ENCODE peak calls at places on chromosome 9, in seven cellular contexts. B, Q, L, F, O, E and X are unnamed samples.

GRCh38 chr9:121312169-121312568 is 44.2 kb downstream of the GSN start:
- DNase-seq in B (no peak), Q (no peak), L (no peak), F (no peak), O (no peak), E (no peak), X (no peak)

GRCh38 chr9:105979359-105979758 is 285.0 kb downstream of the TMEM38B start:
- DNase-seq in B (no peak), Q (no peak), L (no peak), F (no peak), O (peak; percentile 57), E (no peak), X (no peak)

GRCh38 chr9:123611228-123611627 is 255.2 kb downstream of the CRB2 start:
- DNase-seq in B (no peak), Q (no peak), L (no peak), F (no peak), O (no peak), E (no peak), X (no peak)

GRCh38 chr9:127904518-127904887 is 5.1 kb upstream of the ST6GALNAC6 start:
- DNase-seq in B (no peak), Q (no peak), L (peak; percentile 60), F (no peak), O (peak; percentile 39), E (no peak), X (no peak)

GRCh38 chr9:76394896-76395244 is 644 bp upstream of the RFK start:
- DNase-seq in B (peak; percentile 43), Q (no peak), L (peak; percentile 93), F (peak; percentile 23), O (peak; percentile 70), E (peak; percentile 74), X (peak; percentile 11)

GRCh38 chr9:127569819-127570401 is 42.2 kb upstream of the STXBP1 start:
- DNase-seq in B (no peak), Q (no peak), L (no peak), F (no peak), O (no peak), E (no peak), X (no peak)

GRCh38 chr9:77854258-77854915 is 177.2 kb downstream of the GNAQ start:
- DNase-seq in B (no peak), Q (no peak), L (no peak), F (no peak), O (no peak), E (no peak), X (no peak)

GRCh38 chr9:35105571-35106342 is 2.8 kb upstream of the STOML2 start:
- DNase-seq in B (no peak), Q (no peak), L (no peak), F (no peak), O (no peak), E (no peak), X (no peak)

GRCh38 chr9:92724528-92725265 is 39.9 kb downstream of the BICD2 start:
- DNase-seq in B (no peak), Q (no peak), L (no peak), F (no peak), O (no peak), E (no peak), X (no peak)

GRCh38 chr9:90642570-90643539 is at the start of gene DIRAS2:
- DNase-seq in B (peak; percentile 6), Q (peak; percentile 33), L (no peak), F (no peak), O (peak; percentile 85), E (no peak), X (peak; percentile 86)

GRCh38 chr9:121288874-121289553 is 21.1 kb downstream of the GSN start:
- DNase-seq in B (no peak), Q (no peak), L (peak; percentile 83), F (no peak), O (no peak), E (no peak), X (no peak)

GRCh38 chr9:117354997-117355396 is 59.9 kb downstream of the ASTN2 start:
- DNase-seq in B (no peak), Q (no peak), L (no peak), F (no peak), O (no peak), E (no peak), X (no peak)

GRCh38 chr9:111525056-111525977 is at the start of gene ZNF483:
- DNase-seq in B (peak; percentile 64), Q (peak; percentile 78), L (peak; percentile 78), F (no peak), O (peak; percentile 93), E (peak; percentile 66), X (peak; percentile 83)

GRCh38 chr9:35568196-35568595 is 36.9 kb upstream of the TESK1 start:
- DNase-seq in B (no peak), Q (no peak), L (no peak), F (no peak), O (no peak), E (no peak), X (no peak)

DNA sequence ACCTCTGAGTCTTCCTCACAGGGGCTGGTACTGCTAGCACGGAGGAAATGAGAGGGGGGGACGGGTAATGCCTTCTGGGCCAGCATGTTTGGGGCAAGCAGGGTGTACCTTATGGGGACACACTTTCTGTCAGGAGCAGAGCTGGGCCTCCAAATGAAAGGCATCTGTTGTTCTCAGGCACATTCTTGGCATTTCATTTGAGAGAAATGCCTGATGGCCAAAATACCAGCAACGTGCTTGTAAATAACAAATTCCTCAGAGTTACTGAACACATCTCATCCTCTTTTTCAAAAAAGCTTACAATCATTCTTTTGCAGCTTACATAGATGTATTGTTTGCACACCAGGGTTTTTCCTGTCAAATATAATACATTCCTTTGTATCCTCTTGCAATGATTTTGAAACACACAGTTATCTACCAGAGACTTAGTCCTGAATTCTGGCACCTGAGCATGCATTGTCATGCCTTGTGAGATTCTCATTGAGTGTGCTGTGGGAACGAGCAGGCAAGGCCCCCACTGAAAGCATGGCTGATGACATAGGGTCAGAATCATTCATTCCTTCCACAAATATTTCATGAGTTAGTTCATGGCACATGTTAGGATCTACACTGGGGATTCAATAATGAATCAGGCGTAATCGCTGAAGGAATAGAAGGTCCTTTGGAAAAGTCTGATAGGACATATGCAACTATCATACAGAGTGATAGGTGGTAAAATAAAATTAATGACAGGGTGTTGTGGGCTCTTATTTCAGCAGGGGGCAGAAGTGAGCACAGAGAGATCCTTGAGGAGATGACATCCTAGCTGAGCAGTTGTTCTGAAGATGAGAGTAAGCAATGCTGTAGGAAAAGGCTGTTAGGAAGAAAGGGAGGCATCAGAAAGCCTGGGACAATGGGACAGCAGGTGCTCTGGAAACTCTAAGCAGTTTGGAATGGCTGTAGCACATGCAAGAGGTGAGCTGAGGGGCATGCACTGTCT is 260.9 kb upstream of the TUT7 start:
- DNase-seq in B (no peak), Q (no peak), L (peak; percentile 37), F (no peak), O (peak; percentile 33), E (peak; percentile 9), X (peak; percentile 20)
- TF ChIP-seq JUND in B (no peak), Q (no peak), L (no peak), F (no peak), O (no peak), E (no peak), X (no peak)

GRCh38 chr9:68704804-68705635 is at the start of gene PIP5K1B:
- DNase-seq in B (no peak), Q (no peak), L (peak; percentile 70), F (no peak), O (peak; percentile 47), E (peak; percentile 82), X (peak; percentile 84)
- TF ChIP-seq JUND in B (no peak), Q (no peak), L (no peak), F (no peak), O (no peak), E (no peak), X (no peak)

GRCh38 chr9:69214939-69215338 is 40.9 kb downstream of the TJP2 start:
- DNase-seq in B (no peak), Q (no peak), L (peak; percentile 29), F (no peak), O (no peak), E (no peak), X (no peak)

GRCh38 chr9:69221036-69221435 is 47.0 kb downstream of the TJP2 start:
- DNase-seq in B (no peak), Q (no peak), L (no peak), F (no peak), O (no peak), E (no peak), X (no peak)

GRCh38 chr9:69215774-69216482 is 41.9 kb downstream of the TJP2 start:
- DNase-seq in B (no peak), Q (no peak), L (no peak), F (no peak), O (no peak), E (peak; percentile 71), X (no peak)

GRCh38 chr9:69213647-69214046 is 39.6 kb downstream of the TJP2 start:
- DNase-seq in B (no peak), Q (no peak), L (no peak), F (no peak), O (no peak), E (no peak), X (no peak)

DNA sequence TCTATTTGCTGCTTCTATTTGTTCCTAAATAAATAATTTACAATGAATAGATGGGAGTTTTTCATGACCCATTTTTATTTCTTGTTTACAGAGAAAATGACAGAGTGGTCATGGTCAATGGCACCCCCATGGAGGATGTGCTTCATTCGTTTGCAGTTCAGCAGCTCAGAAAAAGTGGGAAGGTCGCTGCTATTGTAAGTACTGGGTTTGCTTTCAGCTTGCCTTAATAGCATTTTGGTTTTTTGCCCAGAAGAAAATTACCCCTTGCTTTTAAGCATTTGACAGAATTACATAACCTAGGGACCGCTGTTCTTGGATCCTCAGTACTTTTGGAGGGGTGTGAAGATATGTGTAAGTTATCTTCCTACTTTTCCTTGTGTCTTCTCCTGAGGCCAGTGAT is 44.1 kb downstream of the TJP2 start:
- DNase-seq in B (no peak), Q (no peak), L (no peak), F (no peak), O (no peak), E (no peak), X (no peak)
- TF ChIP-seq JUND in B (no peak), Q (no peak), L (no peak), F (no peak), O (no peak), E (no peak), X (no peak)

GRCh38 chr9:126287467-126287866 is 39.2 kb upstream of the MVB12B start:
- DNase-seq in B (no peak), Q (no peak), L (no peak), F (no peak), O (no peak), E (no peak), X (no peak)
- TF ChIP-seq JUND in B (no peak), Q (no peak), L (no peak), F (no peak), O (no peak), E (no peak), X (no peak)

GRCh38 chr9:129317179-129318011 is 139.3 kb upstream of the IER5L start:
- DNase-seq in B (no peak), Q (no peak), L (peak; percentile 69), F (no peak), O (peak; percentile 63), E (peak; percentile 38), X (peak; percentile 79)
- TF ChIP-seq JUND in B (no peak), Q (no peak), L (no peak), F (no peak), O (no peak), E (no peak), X (no peak)

GRCh38 chr9:137763271-137763955 is 114.2 kb upstream of the CACNA1B start:
- DNase-seq in B (no peak), Q (no peak), L (no peak), F (no peak), O (no peak), E (no peak), X (no peak)
- TF ChIP-seq JUND in B (no peak), Q (no peak), L (no peak), F (no peak), O (no peak), E (no peak), X (no peak)

GRCh38 chr9:73782166-73782565 is 630.5 kb downstream of the ANXA1 start:
- DNase-seq in B (no peak), Q (no peak), L (no peak), F (no peak), O (no peak), E (no peak), X (no peak)
- TF ChIP-seq JUND in B (no peak), Q (no peak), L (no peak), F (no peak), O (no peak), E (no peak), X (no peak)